ENCODE peak calls at places on chromosomes 4 and X, in ten cellular contexts. M is KG1; Y is NT2/D1; G is activated effector memory CD4-positive, alpha-beta T cell treated with anti-CD3 and anti-CD28 coated beads, Interleukin-2, amount 50 U/mL, for 16 hours; T is substantia nigra; J is HT1080; N is lower lobe of right lung; U is GM04503; P is body of pancreas; K is GM04504. V is an unnamed sample.

GRCh38 chr4:54228563-54229501 is at the start of gene PDGFRA:
- DNase-seq in Y (no peak), P (peak; percentile 39), G (no peak), T (no peak), N (no peak), J (no peak), M (no peak), K (peak; percentile 82), U (peak; percentile 77), V (no peak)

GRCh38 chr4:128868758-128869157 is 59.3 kb downstream of the JADE1 start:
- DNase-seq in G (no peak), M (no peak), T (no peak), P (no peak), U (no peak), Y (no peak), K (no peak), N (no peak), J (no peak), V (no peak)

GRCh38 chr4:137890802-137891201 is 351.3 kb downstream of the SLC7A11 start:
- DNase-seq in U (no peak), Y (no peak), J (no peak), M (no peak), K (no peak), T (no peak), N (no peak), P (no peak), G (no peak), V (no peak)

GRCh38 chr4:55768291-55768690 is 51.3 kb upstream of the EXOC1L start:
- DNase-seq in J (peak; percentile 80), N (no peak), T (no peak), K (peak; percentile 28), U (no peak), P (no peak), Y (peak; percentile 77), G (no peak), M (no peak), V (no peak)

GRCh38 chr4:180437601-180438000 is 1805.6 kb upstream of the TENM3 start:
- DNase-seq in P (no peak), M (no peak), T (no peak), U (no peak), J (no peak), N (no peak), G (no peak), Y (no peak), K (no peak), V (no peak)

GRCh38 chr4:125979868-125980412 is 665.2 kb downstream of the FAT4 start:
- DNase-seq in M (no peak), Y (no peak), K (no peak), N (no peak), G (no peak), P (no peak), U (no peak), T (no peak), J (no peak), V (no peak)

GRCh38 chr4:80184791-80185756 is 12.2 kb upstream of the PRDM8 start:
- DNase-seq in G (no peak), U (no peak), J (peak; percentile 51), T (no peak), Y (no peak), M (no peak), P (no peak), K (no peak), N (no peak), V (no peak)

GRCh38 chr4:83170952-83171399 is 56.4 kb upstream of the PLAC8 start:
- DNase-seq in T (no peak), J (peak; percentile 64), K (no peak), G (no peak), M (no peak), Y (no peak), P (no peak), N (no peak), U (no peak), V (no peak)

GRCh38 chr4:141797966-141798365 is 161.6 kb downstream of the IL15 start:
- DNase-seq in U (no peak), Y (no peak), P (no peak), N (no peak), J (peak; percentile 10), K (no peak), M (no peak), G (no peak), T (no peak), V (no peak)

GRCh38 chr4:183504064-183504929 is 561 bp upstream of the ING2 start:
- DNase-seq in J (peak; percentile 98), P (peak; percentile 99), M (peak; percentile 85), N (peak; percentile 100), U (peak; percentile 85), T (peak; percentile 97), Y (peak; percentile 91), K (peak; percentile 96), G (peak; percentile 100), V (peak; percentile 98)

GRCh38 chr4:53914313-53915016 is 149.9 kb downstream of the CHIC2 start:
- DNase-seq in K (peak; percentile 68), P (no peak), U (peak; percentile 71), G (no peak), M (no peak), N (peak; percentile 78), J (peak; percentile 85), Y (no peak), T (no peak), V (no peak)

GRCh38 chr4:60945641-60946040 is 254.5 kb upstream of the ADGRL3 start:
- DNase-seq in K (no peak), N (no peak), M (no peak), J (peak; percentile 79), U (no peak), P (no peak), T (no peak), Y (no peak), G (no peak), V (no peak)

GRCh38 chrX:120120223-120120622 is 4.5 kb upstream of the RHOXF1 start:
- DNase-seq in G (no peak), P (no peak), K (no peak), N (peak; percentile 60), J (no peak), T (no peak), M (no peak), Y (no peak), U (no peak), V (no peak)

GRCh38 chr4:2036327-2036726 is 22.8 kb upstream of the NAT8L start:
- DNase-seq in J (no peak), T (no peak), M (no peak), Y (no peak), U (no peak), P (no peak), G (no peak), K (no peak), N (no peak), V (no peak)

GRCh38 chr4:38130884-38131283 is 170.7 kb downstream of the PTTG2 start:
- DNase-seq in G (no peak), P (no peak), M (no peak), J (no peak), N (no peak), T (no peak), Y (no peak), K (no peak), U (no peak), V (no peak)

GRCh38 chr4:113760094-113760851 is 1.3 kb downstream of the CAMK2D start:
- DNase-seq in M (peak; percentile 41), U (no peak), J (peak; percentile 18), T (peak; percentile 46), P (peak; percentile 50), K (no peak), Y (no peak), N (peak; percentile 56), G (peak; percentile 78), V (peak; percentile 58)

GRCh38 chrX:14062524-14062923 is 32.8 kb upstream of the GEMIN8 start:
- DNase-seq in T (no peak), N (no peak), Y (no peak), K (no peak), P (no peak), G (no peak), U (no peak), M (no peak), J (no peak), V (no peak)

V was measured in midbrain.